ENCODE peak calls at places on chromosome 15, in eight cellular contexts. K is EL, J is neural progenitor cell, A is NCI-H1105 treated with DMSO at 0.1 percent for 48 hours, Y is dorsolateral prefrontal cortex, R is Kasumi-1, N is KBM-7, B is T-helper 2 cell. T is an unnamed sample.

GRCh38 chr15:73862276-73862675 is 11.1 kb upstream of the TBC1D21 start:
- DNase-seq in K (no peak), J (peak), A (no peak), Y (no peak), R (no peak), N (no peak), B (no peak), T (no peak)

GRCh38 chr15:73941449-73941848 is 15.2 kb downstream of the LOXL1 start:
- DNase-seq in K (no peak), J (no peak), A (no peak), Y (no peak), R (no peak), N (no peak), B (no peak), T (no peak)

GRCh38 chr15:38085931-38086562 is 151.6 kb downstream of the TMCO5A start:
- DNase-seq in K (peak), J (no peak), A (no peak), Y (no peak), R (no peak), N (no peak), B (no peak), T (no peak)

GRCh38 chr15:88747626-88748025 is 55.6 kb upstream of the ACAN start:
- DNase-seq in K (no peak), J (no peak), A (no peak), Y (no peak), R (no peak), N (no peak), B (no peak), T (no peak)

GRCh38 chr15:51051776-51052175 is 42.9 kb downstream of the TNFAIP8L3 start:
- DNase-seq in K (no peak), J (no peak), A (peak), Y (no peak), R (peak), N (no peak), B (no peak), T (no peak)

GRCh38 chr15:96328101-96328958 is 2.2 kb upstream of the NR2F2 start:
- DNase-seq in K (peak), J (no peak), A (no peak), Y (no peak), R (no peak), N (no peak), B (no peak), T (no peak)

GRCh38 chr15:80769471-80770355 is 9.5 kb upstream of the CEMIP start:
- DNase-seq in K (no peak), J (no peak), A (no peak), Y (no peak), R (no peak), N (no peak), B (no peak), T (no peak)

GRCh38 chr15:39472661-39473657 is 107.9 kb upstream of the THBS1 start:
- DNase-seq in K (peak), J (no peak), A (no peak), Y (no peak), R (no peak), N (no peak), B (no peak), T (no peak)

GRCh38 chr15:77992356-77993222 is 84.9 kb downstream of the TBC1D2B start:
- DNase-seq in K (no peak), J (no peak), A (no peak), Y (no peak), R (no peak), N (no peak), B (no peak), T (no peak)

GRCh38 chr15:62896969-62897486 is 145.5 kb upstream of the TPM1 start:
- DNase-seq in K (peak), J (peak), A (no peak), Y (peak), R (no peak), N (no peak), B (no peak), T (no peak)

GRCh38 chr15:51046799-51047449 is 47.8 kb downstream of the TNFAIP8L3 start:
- DNase-seq in K (peak), J (no peak), A (no peak), Y (peak), R (no peak), N (no peak), B (no peak), T (no peak)

GRCh38 chr15:88036154-88036839 is 220.2 kb downstream of the NTRK3 start:
- DNase-seq in K (no peak), J (peak), A (no peak), Y (no peak), R (peak), N (peak), B (no peak), T (no peak)

GRCh38 chr15:93467327-93467726 is 378.3 kb upstream of the RGMA start:
- DNase-seq in K (no peak), J (no peak), A (peak), Y (peak), R (no peak), N (no peak), B (no peak), T (peak)

GRCh38 chr15:78906310-78906608 is 33.6 kb downstream of the MORF4L1 start:
- DNase-seq in K (peak), J (no peak), A (peak), Y (no peak), R (no peak), N (no peak), B (no peak), T (no peak)

GRCh38 chr15:45116482-45117326 is 2.6 kb downstream of the DUOXA2 start:
- DNase-seq in K (no peak), J (peak), A (no peak), Y (no peak), R (no peak), N (no peak), B (no peak), T (no peak)

GRCh38 chr15:80619677-80620076 is 75.4 kb upstream of the ABHD17C start:
- DNase-seq in K (peak), J (peak), A (no peak), Y (no peak), R (peak), N (no peak), B (no peak), T (no peak)

GRCh38 chr15:98067339-98067738 is 106.8 kb downstream of the ARRDC4 start:
- DNase-seq in K (peak), J (no peak), A (no peak), Y (no peak), R (no peak), N (no peak), B (no peak), T (no peak)

GRCh38 chr15:61411941-61412510 is 182.9 kb upstream of the RORA start:
- DNase-seq in K (no peak), J (no peak), A (no peak), Y (no peak), R (no peak), N (no peak), B (no peak), T (no peak)

GRCh38 chr15:73870700-73871408 is 2.5 kb upstream of the TBC1D21 start:
- DNase-seq in K (no peak), J (no peak), A (no peak), Y (no peak), R (no peak), N (peak), B (no peak), T (no peak)

GRCh38 chr15:63042879-63043340 is 363 bp downstream of the TPM1 start:
- DNase-seq in K (no peak), J (peak), A (peak), Y (no peak), R (no peak), N (no peak), B (no peak), T (no peak)

GRCh38 chr15:33370225-33371020 is 59.7 kb downstream of the RYR3 start:
- DNase-seq in K (no peak), J (no peak), A (no peak), Y (no peak), R (no peak), N (no peak), B (no peak), T (no peak)

GRCh38 chr15:48845123-48845522 is 32.8 kb upstream of the EID1 start:
- DNase-seq in K (no peak), J (no peak), A (no peak), Y (no peak), R (no peak), N (no peak), B (no peak), T (no peak)

GRCh38 chr15:58909616-58910015 is 23.9 kb downstream of the SLTM start:
- DNase-seq in K (no peak), J (no peak), A (no peak), Y (no peak), R (no peak), N (no peak), B (no peak), T (no peak)

GRCh38 chr15:101115887-101116680 is 135.8 kb downstream of the CHSY1 start:
- DNase-seq in K (peak), J (no peak), A (no peak), Y (peak), R (peak), N (peak), B (no peak), T (no peak)